ENCODE peak calls at places on chromosomes 4 and X, in nine cellular contexts. E is activated naive CD4-positive, alpha-beta T cell; G is lower leg skin; W is HuH-7; P is neural crest cell; Y is activated naive CD8-positive, alpha-beta T cell treated with anti-CD3 and anti-CD28 coated beads, Interleukin-2, amount 50 U/mL, for 16 hours; I is A549; D is HTR-8/SVneo; Q is endodermal cell. T is an unnamed sample.

GRCh38 chr4:76952631-76953587 is 3.4 kb downstream of the SEPTIN11 start:
- DNase-seq in Y (no peak), P (no peak), D (no peak), Q (no peak), W (no peak), I (no peak), G (no peak), E (no peak), T (no peak)

GRCh38 chrX:53421772-53422090 is 723 bp downstream of the SMC1A start:
- DNase-seq in E (no peak), D (no peak), P (no peak), Q (no peak), G (no peak), W (no peak), Y (peak), I (no peak), T (no peak)

GRCh38 chr4:124948976-124949597 is 236.6 kb upstream of the ANKRD50 start:
- DNase-seq in G (no peak), Q (no peak), E (no peak), I (peak), D (no peak), P (no peak), W (no peak), Y (no peak), T (peak)

GRCh38 chrX:136541294-136541693 is 9.3 kb downstream of the VGLL1 start:
- DNase-seq in Q (no peak), W (peak), G (no peak), P (no peak), I (no peak), E (no peak), D (no peak), Y (no peak), T (no peak)

GRCh38 chr4:106676173-106676921 is 307.8 kb upstream of the GIMD1 start:
- DNase-seq in D (no peak), P (no peak), G (no peak), I (no peak), W (no peak), E (no peak), Q (no peak), Y (no peak), T (peak)

GRCh38 chr4:4837921-4838601 is 21.4 kb upstream of the MSX1 start:
- DNase-seq in E (no peak), G (peak), D (no peak), P (no peak), Q (peak), W (no peak), I (no peak), Y (no peak), T (peak)

GRCh38 chrX:8504451-8504850 is 39.8 kb downstream of the VCX3B start:
- DNase-seq in Y (no peak), I (peak), E (no peak), W (no peak), G (no peak), Q (no peak), D (peak), P (no peak), T (peak)

GRCh38 chr4:75142850-75143249 is 209.9 kb downstream of the PARM1 start:
- DNase-seq in Q (no peak), P (no peak), Y (no peak), W (no peak), E (no peak), I (no peak), G (no peak), D (no peak), T (peak)

GRCh38 chr4:26426892-26427291 is 63.4 kb downstream of the CCKAR start:
- DNase-seq in Y (no peak), E (no peak), G (no peak), Q (no peak), W (no peak), D (no peak), P (no peak), I (no peak), T (no peak)

GRCh38 chrX:136731207-136731782 is 49.4 kb downstream of the ARHGEF6 start:
- DNase-seq in I (no peak), G (no peak), W (no peak), Q (no peak), Y (no peak), P (no peak), D (no peak), E (no peak), T (no peak)

GRCh38 chrX:12721042-12721441 is 70.2 kb upstream of the PRPS2 start:
- DNase-seq in D (no peak), Q (peak), Y (no peak), P (peak), E (no peak), I (peak), G (no peak), W (no peak), T (no peak)

GRCh38 chr4:94871644-94872305 is 114.0 kb downstream of the BMPR1B start:
- DNase-seq in E (no peak), Y (no peak), W (no peak), Q (no peak), I (no peak), D (no peak), G (no peak), P (no peak), T (no peak)

GRCh38 chr4:134632056-134632455 is 430.5 kb upstream of the PABPC4L start:
- DNase-seq in Y (no peak), G (no peak), D (no peak), W (no peak), E (no peak), Q (no peak), P (no peak), I (no peak), T (no peak)

GRCh38 chr4:45317276-45317675 is 590.9 kb upstream of the GNPDA2 start:
- DNase-seq in P (no peak), Q (no peak), Y (no peak), G (no peak), I (no peak), D (no peak), E (no peak), W (no peak), T (no peak)

GRCh38 chr4:60366661-60367060 is 833.5 kb upstream of the ADGRL3 start:
- DNase-seq in Y (no peak), P (no peak), W (no peak), Q (no peak), G (no peak), I (no peak), E (no peak), D (no peak), T (no peak)

GRCh38 chrX:275967-276587 is 5.1 kb upstream of the PLCXD1 start:
- DNase-seq in E (no peak), Q (peak), Y (no peak), P (no peak), W (peak), I (peak), D (no peak), G (peak), T (peak)

GRCh38 chr4:159370316-159370715 is 267.4 kb downstream of the RAPGEF2 start:
- DNase-seq in P (no peak), Q (no peak), Y (no peak), W (no peak), G (no peak), I (no peak), E (no peak), D (no peak), T (no peak)

GRCh38 chr4:128068927-128069326 is 7.8 kb downstream of the LARP1B start:
- DNase-seq in P (no peak), D (peak), Y (no peak), I (peak), W (no peak), E (no peak), Q (peak), G (no peak), T (peak)

GRCh38 chr4:81946996-81947395 is 426.8 kb downstream of the HNRNPD start:
- DNase-seq in I (no peak), E (no peak), G (no peak), P (no peak), D (no peak), W (no peak), Y (no peak), Q (peak), T (no peak)

GRCh38 chrX:80173261-80173660 is 158.7 kb downstream of the TBX22 start:
- DNase-seq in E (no peak), Y (no peak), G (no peak), I (no peak), P (no peak), W (no peak), D (no peak), Q (no peak), T (no peak)

GRCh38 chr4:168699224-168699878 is 202.5 kb downstream of the PALLD start:
- DNase-seq in W (peak), P (no peak), G (no peak), Y (no peak), E (no peak), Q (no peak), D (no peak), I (peak), T (no peak)

GRCh38 chr4:3783691-3784306 is 17.6 kb downstream of the ADRA2C start:
- DNase-seq in E (no peak), W (peak), Y (no peak), P (peak), D (no peak), I (peak), Q (peak), G (no peak), T (no peak)

GRCh38 chrX:139207655-139208054 is 322.9 kb upstream of the F9 start:
- DNase-seq in Y (no peak), W (no peak), Q (no peak), I (no peak), P (no peak), D (no peak), E (no peak), G (no peak), T (no peak)

GRCh38 chr4:156790866-156791265 is 180.7 kb downstream of the PDGFC start:
- DNase-seq in E (no peak), Q (peak), Y (no peak), W (no peak), I (no peak), G (no peak), P (no peak), D (peak), T (peak)

GRCh38 chr4:47654972-47655693 is 170.1 kb downstream of the ATP10D start:
- DNase-seq in P (no peak), E (no peak), Y (no peak), D (no peak), I (no peak), W (no peak), Q (no peak), G (no peak), T (no peak)

GRCh38 chr4:182582245-182582644 is 334.9 kb downstream of the DCTD start:
- DNase-seq in G (no peak), I (no peak), P (no peak), Q (no peak), E (no peak), W (no peak), Y (no peak), D (no peak), T (no peak)

GRCh38 chr4:17142232-17142711 is 243.8 kb upstream of the LDB2 start:
- DNase-seq in W (no peak), G (no peak), P (no peak), I (no peak), Y (no peak), E (no peak), Q (no peak), D (no peak), T (peak)

GRCh38 chrX:62923093-62923492 is 428.0 kb downstream of the SPIN4 start:
- DNase-seq in E (no peak), G (peak), W (no peak), P (no peak), Y (no peak), I (no peak), Q (no peak), D (no peak), T (no peak)

GRCh38 chr4:152479428-152480026 is 56.4 kb downstream of the FBXW7 start:
- DNase-seq in W (no peak), D (no peak), I (no peak), P (no peak), Q (no peak), Y (no peak), E (no peak), G (no peak), T (no peak)

GRCh38 chr4:101953949-101954348 is 163.4 kb downstream of the BANK1 start:
- DNase-seq in D (peak), E (no peak), Q (peak), W (no peak), G (no peak), P (no peak), Y (no peak), I (peak), T (peak)

GRCh38 chr4:189285377-189285776 is 655.3 kb upstream of the FRG1 start:
- DNase-seq in E (no peak), Q (peak), G (no peak), I (no peak), P (no peak), Y (no peak), W (no peak), D (no peak), T (no peak)